ENCODE peak calls at places on chromosome 22, in eight cellular contexts. S is Karpas-422, N is tibial nerve, M is gastrocnemius medialis, E is adipocyte, Y is GM23248, U is left lung, X is heart left ventricle. O is an unnamed sample. For H3K9me3 and H3K4me1, the result is how much of the 10 kb centered on the place peaks cover.

GRCh38 chr22:26072611-26073010 is 96.7 kb upstream of the SEZ6L start:
- DNase-seq in S (no peak), N (no peak), M (no peak), E (no peak), Y (no peak), U (no peak), X (no peak), O (no peak)

GRCh38 chr22:17369553-17370035 is 334 bp downstream of the CECR2 start:
- DNase-seq in S (peak), N (no peak), M (peak), E (peak), Y (peak), U (peak), X (peak), O (no peak)

GRCh38 chr22:45211848-45212247 is 28.8 kb downstream of the KIAA0930 start:
- DNase-seq in S (no peak), N (no peak), M (no peak), E (no peak), Y (peak), U (peak), X (no peak), O (no peak)

GRCh38 chr22:26835929-26836528 is 178.6 kb downstream of the MIAT start:
- DNase-seq in S (peak), N (peak), M (no peak), E (peak), Y (peak), U (no peak), X (no peak), O (no peak)

GRCh38 chr22:45101828-45102227 is 61.9 kb upstream of the NUP50 start:
- DNase-seq in S (peak), N (no peak), M (peak), E (peak), Y (peak), U (no peak), X (peak), O (no peak)

GRCh38 chr22:44260216-44261035 is 52.3 kb downstream of the SHISAL1 start:
- DNase-seq in S (no peak), N (no peak), M (no peak), E (no peak), Y (no peak), U (no peak), X (no peak), O (peak)

GRCh38 chr22:38068641-38069371 is 11.6 kb downstream of the PICK1 start:
- DNase-seq in S (no peak), N (no peak), M (peak), E (no peak), Y (no peak), U (peak), X (no peak), O (no peak)

GRCh38 chr22:29988719-29989118 is 91.5 kb upstream of the HORMAD2 start:
- DNase-seq in S (no peak), N (no peak), M (no peak), E (no peak), Y (no peak), U (no peak), X (no peak), O (no peak)

GRCh38 chr22:35517769-35518530 is 22.7 kb upstream of the RASD2 start:
- DNase-seq in S (no peak), N (no peak), M (no peak), E (no peak), Y (peak), U (no peak), X (no peak), O (no peak)

GRCh38 chr22:50268655-50269113 is 1.5 kb downstream of the MAPK11 start:
- DNase-seq in S (no peak), N (no peak), M (no peak), E (peak), Y (no peak), U (no peak), X (no peak), O (no peak)

GRCh38 chr22:50423956-50424355 is 50.9 kb downstream of the SBF1 start:
- DNase-seq in S (no peak), N (no peak), M (no peak), E (no peak), Y (no peak), U (peak), X (no peak), O (no peak)

GRCh38 chr22:41939981-41940852 is 6.7 kb downstream of the CENPM start:
- DNase-seq in S (peak), N (no peak), M (peak), E (no peak), Y (no peak), U (no peak), X (no peak), O (no peak)

GRCh38 chr22:20514658-20515406 is 7.4 kb downstream of the MED15 start:
- DNase-seq in S (no peak), N (no peak), M (peak), E (peak), Y (peak), U (no peak), X (no peak), O (no peak)

GRCh38 chr22:35313311-35314121 is 13.8 kb downstream of the TOM1 start:
- DNase-seq in S (no peak), N (peak), M (peak), E (peak), Y (peak), U (no peak), X (peak), O (peak)

GRCh38 chr22:27597703-27598444 is 203.7 kb downstream of the MN1 start:
- DNase-seq in S (peak), N (no peak), M (no peak), E (no peak), Y (peak), U (no peak), X (no peak), O (no peak)

GRCh38 chr22:17260950-17261349 is 41.7 kb upstream of the ADA2 start:
- DNase-seq in S (no peak), N (no peak), M (peak), E (no peak), Y (no peak), U (no peak), X (no peak), O (no peak)

GRCh38 chr22:44941176-44941575 is 68.6 kb downstream of the PHF21B start:
- DNase-seq in S (no peak), N (no peak), M (no peak), E (no peak), Y (no peak), U (peak), X (peak), O (no peak)

GRCh38 chr22:18062421-18062820 is 15.4 kb upstream of the PEX26 start:
- DNase-seq in S (no peak), N (no peak), M (no peak), E (no peak), Y (no peak), U (no peak), X (no peak), O (no peak)

GRCh38 chr22:42856179-42856864 is 751 bp downstream of the ARFGAP3 start:
- DNase-seq in S (peak), N (no peak), M (peak), E (peak), Y (peak), U (no peak), X (peak), O (peak)

GRCh38 chr22:29341056-29341848 is 25.8 kb upstream of the RASL10A start:
- DNase-seq in S (no peak), N (no peak), M (no peak), E (no peak), Y (no peak), U (no peak), X (no peak), O (no peak)

GRCh38 chr22:47218671-47219070 is 456.2 kb downstream of the TBC1D22A start:
- DNase-seq in S (no peak), N (no peak), M (no peak), E (no peak), Y (no peak), U (no peak), X (no peak), O (no peak)
- H3K9me3 ChIP-seq in S (under half), N (under half), M (under half), E (under half), Y (under half), U (under half), X (under half), O (under half)

GRCh38 chr22:49096476-49096875 is 731.2 kb downstream of the BRD1 start:
- DNase-seq in S (no peak), N (no peak), M (no peak), E (no peak), Y (no peak), U (peak), X (no peak), O (no peak)

GRCh38 chr22:49093192-49093880 is 734.3 kb downstream of the BRD1 start:
- DNase-seq in S (no peak), N (no peak), M (no peak), E (no peak), Y (no peak), U (peak), X (no peak), O (no peak)

GRCh38 chr22:49095366-49095765 is 732.3 kb downstream of the BRD1 start:
- DNase-seq in S (no peak), N (no peak), M (no peak), E (no peak), Y (no peak), U (peak), X (no peak), O (no peak)

GRCh38 chr22:49094151-49094550 is 733.5 kb downstream of the BRD1 start:
- DNase-seq in S (no peak), N (no peak), M (no peak), E (no peak), Y (no peak), U (peak), X (no peak), O (no peak)

GRCh38 chr22:49094858-49095257 is 732.8 kb downstream of the BRD1 start:
- DNase-seq in S (no peak), N (no peak), M (no peak), E (no peak), Y (no peak), U (peak), X (no peak), O (no peak)
- H3K4me1 ChIP-seq in S (under half), N (under half), M (under half), E (under half), Y (under half), U (under half), X (under half), O (under half)

GRCh38 chr22:48619721-48620120 is 1208.0 kb downstream of the BRD1 start:
- DNase-seq in S (no peak), N (no peak), M (no peak), E (no peak), Y (no peak), U (peak), X (no peak), O (no peak)
- H3K9me3 ChIP-seq in S (under half), N (under half), M (under half), E (under half), Y (under half), U (under half), X (under half), O (under half)

GRCh38 chr22:23243006-23243573 is 62.8 kb downstream of the BCR start:
- DNase-seq in S (peak), N (no peak), M (no peak), E (no peak), Y (no peak), U (peak), X (no peak), O (no peak)
- H3K4me1 ChIP-seq in S (half or more), N (under half), M (under half), E (under half), Y (under half), U (half or more), X (under half), O (under half)